ENCODE peak calls at places on chromosomes 2 and 18, in five cellular contexts. N, J, G, O and D are unnamed samples.

GRCh38 chr2:135585586-135585985 is 54.3 kb downstream of the R3HDM1 start:
- DNase-seq in N (no peak), J (no peak), G (no peak), O (no peak), D (no peak)

GRCh38 chr2:127415593-127416485 is 2.4 kb upstream of the PROC start:
- DNase-seq in N (peak), J (no peak), G (peak), O (peak), D (peak)

GRCh38 chr2:1550076-1550475 is 136.8 kb downstream of the TPO start:
- DNase-seq in N (no peak), J (no peak), G (no peak), O (no peak), D (no peak)

GRCh38 chr2:239263231-239263936 is 137.4 kb downstream of the HDAC4 start:
- DNase-seq in N (no peak), J (no peak), G (no peak), O (no peak), D (no peak)

GRCh38 chr2:212606232-212606631 is 67.6 kb upstream of the ERBB4 start:
- DNase-seq in N (no peak), J (no peak), G (no peak), O (no peak), D (no peak)

GRCh38 chr2:28927878-28928277 is 33.4 kb downstream of the WDR43 start:
- DNase-seq in N (no peak), J (peak), G (no peak), O (no peak), D (peak)

GRCh38 chr2:222897898-222898297 is 37.1 kb downstream of the ACSL3 start:
- DNase-seq in N (no peak), J (no peak), G (no peak), O (no peak), D (no peak)

GRCh38 chr2:44833123-44834069 is 108.1 kb upstream of the SIX3 start:
- DNase-seq in N (no peak), J (no peak), G (no peak), O (no peak), D (peak)

GRCh38 chr2:99424391-99424790 is 65.4 kb downstream of the REV1 start:
- DNase-seq in N (no peak), J (no peak), G (no peak), O (no peak), D (no peak)

GRCh38 chr2:176158855-176159677 is 2.0 kb downstream of the HOXD3 start:
- DNase-seq in N (no peak), J (no peak), G (no peak), O (no peak), D (no peak)

GRCh38 chr2:176158306-176158643 is 1.2 kb downstream of the HOXD3 start:
- DNase-seq in N (no peak), J (no peak), G (no peak), O (no peak), D (no peak)

GRCh38 chr2:176160251-176161040 is 3.3 kb downstream of the HOXD3 start:
- DNase-seq in N (no peak), J (peak), G (no peak), O (no peak), D (no peak)

GRCh38 chr2:176161041-176161785 is 4.1 kb downstream of the HOXD3 start:
- DNase-seq in N (no peak), J (peak), G (no peak), O (no peak), D (no peak)

GRCh38 chr2:176159678-176160250 is 2.7 kb downstream of the HOXD3 start:
- DNase-seq in N (no peak), J (no peak), G (no peak), O (no peak), D (no peak)
- H2AFZ ChIP-seq in N (no peak), J (peak), G (no peak), O (no peak), D (no peak)

GRCh38 chr2:230075988-230076631 is 7.4 kb upstream of the SLC16A14 start:
- DNase-seq in N (no peak), J (no peak), G (no peak), O (peak), D (no peak)
- TF ChIP-seq CTCF in N (no peak), J (no peak), G (no peak), O (no peak), D (no peak)

GRCh38 chr2:65018141-65018582 is 29.0 kb downstream of the SLC1A4 start:
- DNase-seq in N (no peak), J (no peak), G (no peak), O (no peak), D (no peak)
- H2AFZ ChIP-seq in N (no peak), J (no peak), G (no peak), O (no peak), D (no peak)

GRCh38 chr18:45276878-45277277 is 338.4 kb upstream of the SLC14A2 start:
- DNase-seq in N (no peak), J (no peak), G (no peak), O (no peak), D (no peak)
- TF ChIP-seq CTCF in N (no peak), J (no peak), G (no peak), O (no peak), D (no peak)

GRCh38 chr2:113175101-113175628 is 1.4 kb downstream of the PSD4 start:
- DNase-seq in N (no peak), J (no peak), G (peak), O (no peak), D (no peak)
- H2AFZ ChIP-seq in N (no peak), J (no peak), G (no peak), O (no peak), D (no peak)

DNA sequence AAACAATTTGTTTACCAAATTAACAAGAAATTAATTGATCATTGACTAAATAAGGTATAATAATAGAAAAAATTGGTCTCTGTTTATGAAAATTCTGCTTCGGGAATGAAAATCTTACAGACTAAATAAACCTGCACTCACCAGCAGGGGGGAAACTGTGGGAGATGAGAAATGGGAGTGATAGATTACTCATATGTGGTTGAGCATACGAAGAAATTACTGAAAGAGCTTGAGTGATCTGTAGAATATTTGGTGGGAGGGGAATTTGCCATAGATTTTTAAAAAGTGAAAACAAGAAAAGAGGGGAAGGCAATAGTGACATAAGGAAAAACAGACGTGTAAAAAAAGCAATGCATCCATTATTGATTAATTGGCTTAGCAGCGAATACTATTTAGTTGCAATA is 2.2 kb downstream of the HMSD start:
- DNase-seq in N (no peak), J (peak), G (no peak), O (no peak), D (peak)
- TF ChIP-seq CTCF in N (peak), J (peak), G (no peak), O (no peak), D (peak)

GRCh38 chr2:68829764-68830163 is 41.4 kb downstream of the BMP10 start:
- DNase-seq in N (no peak), J (no peak), G (no peak), O (no peak), D (no peak)
- H2AFZ ChIP-seq in N (no peak), J (no peak), G (no peak), O (no peak), D (no peak)

GRCh38 chr2:242017086-242017485 is 147.6 kb downstream of the RTP5 start:
- DNase-seq in N (no peak), J (no peak), G (no peak), O (no peak), D (no peak)

GRCh38 chr2:242024751-242025355 is 155.3 kb downstream of the RTP5 start:
- DNase-seq in N (no peak), J (no peak), G (no peak), O (no peak), D (no peak)

GRCh38 chr2:242019344-242019743 is 149.8 kb downstream of the RTP5 start:
- DNase-seq in N (no peak), J (no peak), G (no peak), O (no peak), D (no peak)

GRCh38 chr2:242022550-242023290 is 153.2 kb downstream of the RTP5 start:
- DNase-seq in N (no peak), J (no peak), G (no peak), O (no peak), D (no peak)

GRCh38 chr2:242020196-242021004 is 150.9 kb downstream of the RTP5 start:
- DNase-seq in N (peak), J (no peak), G (no peak), O (no peak), D (no peak)
- TF ChIP-seq CTCF in N (peak), J (no peak), G (no peak), O (peak), D (no peak)